ENCODE peak calls at places on chromosome 16, in seven cellular contexts. F is lower lobe of right lung, Z is kidney, D is IMR-90, K is right atrium auricular region, I is body of pancreas, T is Panc1. L is an unnamed sample.

GRCh38 chr16:82510041-82510440 is 116.7 kb upstream of the CDH13 start:
- DNase-seq in Z (no peak), T (no peak), D (no peak), K (no peak), F (no peak), I (no peak), L (no peak)

GRCh38 chr16:1533443-1533951 is at the start of gene TMEM204:
- DNase-seq in K (peak; percentile 87), Z (peak; percentile 94), I (peak; percentile 46), D (peak; percentile 78), F (no peak), T (no peak), L (peak; percentile 53)

GRCh38 chr16:89013692-89014455 is 36.9 kb upstream of the CBFA2T3 start:
- DNase-seq in D (no peak), T (no peak), Z (peak; percentile 59), F (peak; percentile 24), I (no peak), K (no peak), L (no peak)

GRCh38 chr16:56671706-56672105 is 2.1 kb downstream of the MT1H start:
- DNase-seq in I (no peak), K (no peak), D (peak; percentile 44), Z (no peak), T (no peak), F (no peak), L (no peak)

GRCh38 chr16:66740010-66740409 is 11.4 kb downstream of the DYNC1LI2 start:
- DNase-seq in I (peak; percentile 47), K (no peak), D (peak; percentile 32), T (no peak), F (no peak), Z (no peak), L (no peak)

GRCh38 chr16:59878479-59878878 is 1144.4 kb upstream of the GOT2 start:
- DNase-seq in Z (no peak), I (peak; percentile 14), F (no peak), D (peak; percentile 4), T (peak; percentile 2), K (no peak), L (peak; percentile 86)

GRCh38 chr16:30115238-30115637 is 1.9 kb upstream of the GDPD3 start:
- DNase-seq in T (no peak), D (no peak), I (peak; percentile 43), F (peak; percentile 62), K (no peak), Z (no peak), L (no peak)

GRCh38 chr16:5216681-5217080 is 119.1 kb upstream of the EEF2KMT start:
- DNase-seq in D (no peak), T (no peak), Z (no peak), K (no peak), I (no peak), F (no peak), L (no peak)

GRCh38 chr16:88815901-88816589 is 4.3 kb upstream of the APRT start:
- DNase-seq in K (no peak), I (peak; percentile 69), D (no peak), F (no peak), Z (no peak), T (no peak), L (no peak)

GRCh38 chr16:70578035-70578434 is 54.4 kb downstream of the SF3B3 start:
- DNase-seq in F (no peak), I (no peak), K (no peak), D (no peak), Z (no peak), T (no peak), L (no peak)

GRCh38 chr16:53080345-53081031 is 25.7 kb downstream of the CHD9 start:
- DNase-seq in F (no peak), K (peak; percentile 85), Z (peak; percentile 74), D (peak; percentile 89), T (no peak), I (peak; percentile 17), L (peak; percentile 94)

GRCh38 chr16:50547944-50548658 is at the start of gene NKD1:
- DNase-seq in F (peak; percentile 69), T (no peak), Z (peak; percentile 88), K (no peak), D (peak; percentile 9), I (peak; percentile 83), L (no peak)

GRCh38 chr16:69057400-69058378 is 47.8 kb upstream of the HAS3 start:
- DNase-seq in T (peak; percentile 73), I (peak; percentile 31), Z (no peak), F (no peak), D (peak; percentile 91), K (no peak), L (peak; percentile 78)

GRCh38 chr16:76293980-76294690 is 16.9 kb downstream of the CNTNAP4 start:
- DNase-seq in T (no peak), F (no peak), Z (no peak), D (no peak), K (no peak), I (no peak), L (no peak)

GRCh38 chr16:85402910-85403692 is 210.0 kb upstream of the GSE1 start:
- DNase-seq in K (no peak), F (peak; percentile 45), Z (peak; percentile 79), D (peak; percentile 77), I (no peak), T (no peak), L (no peak)

GRCh38 chr16:80147021-80147680 is 393.6 kb upstream of the DYNLRB2 start:
- DNase-seq in Z (no peak), T (no peak), F (no peak), K (no peak), I (no peak), D (no peak), L (no peak)

GRCh38 chr16:26595199-26595598 is 471.5 kb upstream of the C16orf82 start:
- DNase-seq in F (no peak), D (no peak), T (no peak), Z (no peak), K (no peak), I (no peak), L (no peak)

GRCh38 chr16:67676516-67676915 is 9.9 kb downstream of the C16orf86 start:
- DNase-seq in F (no peak), D (no peak), I (no peak), Z (no peak), K (no peak), T (no peak), L (peak; percentile 74)

GRCh38 chr16:88691924-88692560 is 5.7 kb upstream of the SNAI3 start:
- DNase-seq in Z (no peak), K (no peak), D (no peak), T (no peak), I (no peak), F (peak; percentile 87), L (no peak)

GRCh38 chr16:82456683-82457082 is 170.1 kb upstream of the CDH13 start:
- DNase-seq in D (peak; percentile 36), T (peak; percentile 24), I (peak; percentile 69), Z (no peak), K (no peak), F (peak; percentile 61), L (peak; percentile 13)

GRCh38 chr16:53614346-53614745 is 89.3 kb downstream of the RPGRIP1L start:
- DNase-seq in I (no peak), F (no peak), K (no peak), D (peak; percentile 6), T (no peak), Z (no peak), L (peak; percentile 7)

GRCh38 chr16:81060576-81061306 is 16.3 kb downstream of the C16orf46 start:
- DNase-seq in T (no peak), I (no peak), F (no peak), K (no peak), D (no peak), Z (no peak), L (no peak)

GRCh38 chr16:56852401-56852730 is 12.6 kb upstream of the SLC12A3 start:
- DNase-seq in I (no peak), K (no peak), Z (no peak), T (no peak), D (no peak), F (no peak), L (no peak)

GRCh38 chr16:68901910-68902309 is 58.6 kb downstream of the TANGO6 start:
- DNase-seq in K (no peak), D (peak; percentile 77), F (no peak), T (no peak), Z (no peak), I (no peak), L (no peak)

GRCh38 chr16:67299269-67299668 is 19.9 kb downstream of the PLEKHG4 start:
- DNase-seq in D (no peak), I (no peak), K (no peak), T (no peak), Z (no peak), F (no peak), L (no peak)

GRCh38 chr16:74738816-74739215 is 35.8 kb downstream of the FA2H start:
- DNase-seq in T (no peak), K (no peak), F (no peak), D (no peak), Z (peak; percentile 57), I (no peak), L (no peak)

GRCh38 chr16:74736531-74737157 is 36.0 kb upstream of the MLKL start:
- DNase-seq in T (no peak), K (no peak), Z (peak; percentile 38), I (no peak), D (no peak), F (no peak), L (no peak)

GRCh38 chr16:74737521-74737920 is 36.9 kb upstream of the MLKL start:
- DNase-seq in D (no peak), K (no peak), T (no peak), F (no peak), Z (no peak), I (no peak), L (no peak)

GRCh38 chr16:74735554-74735953 is 34.9 kb upstream of the MLKL start:
- DNase-seq in I (no peak), K (no peak), D (no peak), F (no peak), Z (no peak), T (no peak), L (no peak)

GRCh38 chr16:74738134-74738541 is 36.5 kb downstream of the FA2H start:
- DNase-seq in F (no peak), Z (peak; percentile 80), T (no peak), K (no peak), I (no peak), D (peak; percentile 25), L (peak; percentile 52)
- H3K4me1 ChIP-seq in F (no peaks in the 10 kb centered on the region), Z (peaks cover 6% of the 10 kb centered on the region), T (no peaks in the 10 kb centered on the region), K (no peaks in the 10 kb centered on the region), I (peaks cover 12% of the 10 kb centered on the region), D (peaks cover 20% of the 10 kb centered on the region), L (peaks cover 25% of the 10 kb centered on the region)

GRCh38 chr16:15856901-15857778 is at the start of gene MYH11:
- DNase-seq in T (no peak), F (no peak), Z (no peak), K (no peak), I (no peak), D (no peak), L (peak; percentile 26)
- TF ChIP-seq CTCF in T (no peak), F (no peak), Z (no peak), K (no peak), I (no peak), D (no peak), L (no peak)

DNA sequence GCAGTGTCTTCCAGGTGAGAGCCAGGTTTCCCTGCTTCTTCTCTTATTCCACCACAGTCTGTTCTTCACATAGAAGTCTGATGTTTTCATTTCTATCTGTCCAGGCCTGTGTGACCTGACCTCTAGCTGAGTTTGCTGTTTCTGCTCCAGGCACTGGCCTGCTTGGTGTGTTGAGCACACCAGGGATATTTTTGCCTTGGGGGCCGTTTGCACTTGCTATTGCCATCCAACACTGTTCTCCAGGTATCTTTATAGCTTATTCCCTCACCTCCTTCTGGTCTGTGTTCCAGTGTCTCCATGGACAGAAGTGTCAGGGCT is 41.4 kb downstream of the MRTFB start:
- DNase-seq in Z (no peak), F (no peak), K (no peak), D (no peak), I (no peak), T (no peak), L (no peak)
- H3K4me1 ChIP-seq in Z (peaks cover 19% of the 10 kb centered on the region), F (peaks cover 42% of the 10 kb centered on the region), K (no peaks in the 10 kb centered on the region), D (peaks cover 6% of the 10 kb centered on the region), I (peaks cover 36% of the 10 kb centered on the region), T (peaks cover 34% of the 10 kb centered on the region), L (peaks cover 9% of the 10 kb centered on the region)

GRCh38 chr16:84143081-84143480 is 1.9 kb downstream of the HSDL1 start:
- DNase-seq in F (no peak), K (no peak), Z (no peak), D (no peak), I (no peak), T (no peak), L (no peak)
- TF ChIP-seq CTCF in F (no peak), K (no peak), Z (no peak), D (no peak), I (no peak), T (no peak), L (no peak)

L was measured in foreskin keratinocyte.